ENCODE peak calls at places on chromosomes 5 and 9, in seven cellular contexts. P is AG08396; V is CD8-positive, alpha-beta T cell; H is activated T-helper 1 cell treated with anti-CD3 and anti-CD28 coated beads, Interleukin-2, amount 50 U/mL, for 16 hours; Y is Right ventricle myocardium superior; S is activated T-cell treated with anti-CD3 and anti-CD28 coated beads, Interleukin-2, amount 50 U/mL, for 72 hours; Z is fibroblast of the conjunctiva. W is an unnamed sample.

GRCh38 chr9:131411719-131412681 is 18.1 kb downstream of the PRRC2B start:
- DNase-seq in P (no peak), V (no peak), H (no peak), Y (no peak), S (no peak), Z (no peak), W (no peak)

GRCh38 chr5:6732634-6733410 is 19.6 kb downstream of the TENT4A start:
- DNase-seq in P (peak), V (no peak), H (no peak), Y (peak), S (no peak), Z (peak), W (no peak)

GRCh38 chr9:135340143-135340655 is 139.4 kb upstream of the PPP1R26 start:
- DNase-seq in P (no peak), V (no peak), H (no peak), Y (no peak), S (no peak), Z (no peak), W (no peak)

GRCh38 chr5:89374818-89375521 is 492.0 kb upstream of the MEF2C start:
- DNase-seq in P (no peak), V (no peak), H (no peak), Y (no peak), S (no peak), Z (no peak), W (no peak)

GRCh38 chr5:178423431-178423830 is 166.8 kb downstream of the COL23A1 start:
- DNase-seq in P (no peak), V (no peak), H (no peak), Y (no peak), S (no peak), Z (no peak), W (no peak)

GRCh38 chr9:95167998-95168397 is 149.5 kb downstream of the FANCC start:
- DNase-seq in P (peak), V (peak), H (no peak), Y (no peak), S (peak), Z (peak), W (peak)

GRCh38 chr9:99445920-99446319 is 223.8 kb downstream of the SEC61B start:
- DNase-seq in P (peak), V (no peak), H (no peak), Y (no peak), S (no peak), Z (no peak), W (no peak)

GRCh38 chr9:128787583-128788156 is 617 bp downstream of the TBC1D13 start:
- DNase-seq in P (peak), V (no peak), H (no peak), Y (no peak), S (peak), Z (no peak), W (no peak)

GRCh38 chr5:161547573-161548471 is 1.3 kb upstream of the GABRB2 start:
- DNase-seq in P (peak), V (peak), H (no peak), Y (peak), S (no peak), Z (no peak), W (no peak)

GRCh38 chr5:149466457-149466972 is 84.7 kb downstream of the CSNK1A1 start:
- DNase-seq in P (no peak), V (no peak), H (no peak), Y (peak), S (no peak), Z (no peak), W (no peak)

W was measured in smooth muscle cell of the brain vasculature.